ENCODE peak calls at places on chromosome 2, in six cellular contexts. W is mesendoderm, D is PC-3, J is endodermal cell, Q is MM.1S, S is mesenchymal stem cell. L is an unnamed sample.

GRCh38 chr2:60366178-60366577 is 187.3 kb downstream of the BCL11A start:
- DNase-seq in W (peak), D (no peak), J (peak), Q (peak), S (no peak), L (no peak)

GRCh38 chr2:71798266-71799012 is 345.1 kb downstream of the DYSF start:
- DNase-seq in W (peak), D (peak), J (peak), Q (peak), S (peak), L (peak)

GRCh38 chr2:136389809-136390208 is 271.9 kb upstream of the CXCR4 start:
- DNase-seq in W (no peak), D (no peak), J (no peak), Q (peak), S (no peak), L (no peak)

GRCh38 chr2:173238385-173238784 is 116.3 kb upstream of the CDCA7 start:
- DNase-seq in W (no peak), D (no peak), J (no peak), Q (no peak), S (no peak), L (no peak)

GRCh38 chr2:118197011-118197695 is 108.9 kb downstream of the INSIG2 start:
- DNase-seq in W (peak), D (peak), J (peak), Q (peak), S (peak), L (no peak)

GRCh38 chr2:45439788-45440773 is 171.0 kb downstream of the SRBD1 start:
- DNase-seq in W (no peak), D (peak), J (no peak), Q (peak), S (no peak), L (no peak)

GRCh38 chr2:15939556-15939853 is 845 bp upstream of the MYCN start:
- DNase-seq in W (no peak), D (peak), J (no peak), Q (no peak), S (no peak), L (no peak)

GRCh38 chr2:217792611-217793527 is 209.9 kb downstream of the TNS1 start:
- DNase-seq in W (no peak), D (no peak), J (peak), Q (no peak), S (no peak), L (no peak)

GRCh38 chr2:129103922-129104878 is 785.5 kb upstream of the HS6ST1 start:
- DNase-seq in W (no peak), D (no peak), J (no peak), Q (no peak), S (no peak), L (no peak)

GRCh38 chr2:98892871-98893270 is 43.2 kb downstream of the CRACDL start:
- DNase-seq in W (no peak), D (no peak), J (peak), Q (no peak), S (no peak), L (no peak)

GRCh38 chr2:9095690-9096089 is 92.2 kb upstream of the MBOAT2 start:
- DNase-seq in W (peak), D (no peak), J (peak), Q (no peak), S (peak), L (no peak)

GRCh38 chr2:6806605-6807004 is 59.1 kb downstream of the CMPK2 start:
- DNase-seq in W (peak), D (no peak), J (peak), Q (no peak), S (no peak), L (no peak)

GRCh38 chr2:241540766-241541561 is 17.6 kb upstream of the BOK start:
- DNase-seq in W (peak), D (no peak), J (peak), Q (no peak), S (no peak), L (peak)

GRCh38 chr2:16104345-16105177 is 164.2 kb downstream of the MYCN start:
- DNase-seq in W (peak), D (peak), J (peak), Q (no peak), S (no peak), L (no peak)

GRCh38 chr2:156517419-156517818 is 81.2 kb downstream of the GPD2 start:
- DNase-seq in W (no peak), D (no peak), J (no peak), Q (no peak), S (no peak), L (no peak)

GRCh38 chr2:148824190-148824589 is 50.8 kb upstream of the KIF5C start:
- DNase-seq in W (no peak), D (no peak), J (no peak), Q (no peak), S (no peak), L (no peak)
- H3K9ac ChIP-seq in W (no peak), D (no peak), J (no peak), Q (no peak), S (no peak), L (no peak)

DNA sequence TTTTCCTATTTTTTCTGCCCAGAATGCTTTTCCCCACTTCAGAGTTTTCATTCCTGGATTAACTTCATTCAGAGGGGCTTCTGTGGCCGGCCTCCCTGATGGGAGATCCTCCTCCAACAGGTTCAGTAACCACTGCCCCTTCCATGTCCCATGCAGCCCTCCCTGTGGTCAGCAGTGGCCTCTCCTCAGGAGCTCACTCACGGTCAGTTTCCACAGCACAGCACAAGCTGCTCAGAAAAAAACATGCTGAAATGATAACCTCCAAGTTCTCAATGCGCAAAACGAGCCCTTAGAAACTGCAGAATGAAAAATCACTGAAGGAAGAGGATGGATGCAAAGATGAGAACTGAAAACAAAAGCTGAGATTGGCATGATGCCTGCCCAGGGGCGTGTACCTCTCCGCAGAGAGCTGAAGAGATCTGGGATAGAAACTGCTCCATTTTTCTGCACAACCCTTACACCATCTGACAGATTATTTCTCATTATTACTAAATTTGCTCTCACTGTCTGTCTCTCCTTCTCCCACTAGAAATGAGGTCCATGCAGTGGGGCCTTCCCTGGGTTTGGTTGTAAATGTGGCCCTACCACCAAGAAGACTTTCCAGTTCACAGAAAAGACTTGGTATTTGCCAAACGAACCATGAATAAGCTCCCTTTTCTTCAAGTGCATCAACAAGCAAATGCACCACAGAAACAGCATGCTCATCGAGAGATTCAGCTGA is 51.6 kb downstream of the TMEM18 start:
- DNase-seq in W (no peak), D (no peak), J (peak), Q (no peak), S (no peak), L (no peak)
- H3K4me3 ChIP-seq in W (no peak), D (no peak), J (no peak), Q (no peak), S (no peak), L (no peak)

DNA sequence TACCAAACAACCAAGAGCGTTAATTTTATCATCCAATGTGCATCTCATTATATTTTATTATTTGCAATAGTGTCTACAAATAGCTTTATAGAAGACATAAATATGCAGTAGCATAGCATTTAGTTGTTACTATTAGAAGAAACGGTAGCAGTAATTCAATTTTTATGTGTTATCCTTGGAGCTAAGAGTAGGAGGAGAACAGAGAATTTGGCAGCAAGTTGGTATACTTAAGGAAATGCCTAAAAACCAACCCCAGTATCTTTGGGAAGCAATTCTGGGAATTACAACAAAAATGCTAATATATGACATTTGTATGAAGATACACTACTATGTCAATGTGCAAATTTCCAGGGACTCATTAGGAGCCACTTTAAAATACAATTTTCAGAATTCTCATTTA is 23.0 kb upstream of the RTN4 start:
- DNase-seq in W (no peak), D (no peak), J (no peak), Q (no peak), S (no peak), L (no peak)
- H3K9ac ChIP-seq in W (no peak), D (no peak), J (no peak), Q (no peak), S (no peak), L (no peak)

GRCh38 chr2:176755537-176756135 is 457.0 kb upstream of the HNRNPA3 start:
- DNase-seq in W (no peak), D (no peak), J (no peak), Q (no peak), S (no peak), L (no peak)
- H3K4me3 ChIP-seq in W (no peak), D (no peak), J (no peak), Q (no peak), S (no peak), L (no peak)

GRCh38 chr2:55164534-55165104 is 67.5 kb downstream of the CLHC1 start:
- DNase-seq in W (no peak), D (no peak), J (no peak), Q (no peak), S (no peak), L (no peak)
- H3K9ac ChIP-seq in W (no peak), D (no peak), J (no peak), Q (no peak), S (no peak), L (no peak)

GRCh38 chr2:3460161-3460560 is 59.2 kb downstream of the ADI1 start:
- DNase-seq in W (no peak), D (no peak), J (no peak), Q (no peak), S (no peak), L (no peak)

GRCh38 chr2:3462493-3463104 is 56.7 kb downstream of the ADI1 start:
- DNase-seq in W (no peak), D (no peak), J (no peak), Q (no peak), S (no peak), L (no peak)

GRCh38 chr2:3460831-3461544 is 58.3 kb downstream of the ADI1 start:
- DNase-seq in W (no peak), D (no peak), J (no peak), Q (no peak), S (no peak), L (no peak)

GRCh38 chr2:3463156-3463835 is 56.0 kb downstream of the ADI1 start:
- DNase-seq in W (no peak), D (no peak), J (no peak), Q (no peak), S (no peak), L (no peak)

DNA sequence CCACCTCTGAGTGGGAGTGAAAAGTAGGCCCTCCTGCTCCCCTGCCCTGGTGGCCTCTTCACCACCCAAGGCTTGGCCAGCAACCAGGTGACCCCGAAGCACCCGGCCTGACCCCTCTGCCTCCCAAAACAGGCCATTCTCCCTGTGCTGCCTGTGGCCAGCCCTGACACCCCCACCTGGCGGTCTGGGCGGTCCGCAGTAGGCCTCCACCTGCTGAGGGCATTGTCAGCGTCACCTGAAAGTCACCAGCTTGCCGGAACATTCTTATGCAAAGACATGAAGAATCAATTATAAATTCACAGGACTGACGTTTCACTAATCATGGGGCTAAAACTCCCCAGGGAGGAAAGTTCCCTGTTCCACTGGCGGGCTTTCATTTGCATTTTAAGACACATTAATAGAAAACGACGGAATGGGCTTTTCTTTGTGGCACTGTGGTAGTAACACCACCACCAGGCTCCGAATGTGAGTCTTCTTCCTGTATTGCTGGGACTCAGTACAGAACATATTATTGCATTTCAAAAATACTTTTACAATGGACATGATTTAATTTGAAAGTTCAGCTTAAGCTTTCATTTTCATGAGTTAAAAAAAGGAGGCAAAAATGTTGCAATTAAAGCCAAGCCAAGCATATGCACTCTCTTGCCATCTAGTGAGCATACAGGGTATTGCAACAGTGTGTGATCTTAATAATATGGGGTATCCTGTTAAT is 57.4 kb downstream of the ADI1 start:
- DNase-seq in W (peak), D (peak), J (no peak), Q (peak), S (peak), L (peak)
- H3K4me3 ChIP-seq in W (no peak), D (no peak), J (no peak), Q (peak), S (peak), L (no peak)

GRCh38 chr2:25817006-25817405 is 61.3 kb downstream of the ASXL2 start:
- DNase-seq in W (no peak), D (no peak), J (no peak), Q (no peak), S (no peak), L (no peak)
- H3K9ac ChIP-seq in W (no peak), D (no peak), J (no peak), Q (no peak), S (no peak), L (no peak)